ENCODE peak calls at places on chromosomes 5 and 9, in eight cellular contexts. One of them, this sample, is unnamed.

GRCh38 chr5:73499187-73499586 is 945 bp downstream of the BTF3 start:
- DNase-seq in A549: no peak
- DNase-seq in GM12878: no peak
- DNase-seq in H1: no peak
- DNase-seq in IMR-90: no peak
- DNase-seq in WTC11: no peak
- DNase-seq in HepG2: no peak
- DNase-seq in K562: no peak
- DNase-seq in this sample: no peak

GRCh38 chr9:133791069-133791468 is 52.9 kb upstream of the SARDH start:
- DNase-seq in A549: no peak
- DNase-seq in GM12878: no peak
- DNase-seq in H1: no peak
- DNase-seq in IMR-90: no peak
- DNase-seq in WTC11: no peak
- DNase-seq in HepG2: no peak
- DNase-seq in K562: no peak
- DNase-seq in this sample: no peak

GRCh38 chr5:57504357-57504756 is 21.7 kb upstream of the ACTBL2 start:
- DNase-seq in A549: no peak
- DNase-seq in GM12878: no peak
- DNase-seq in H1: no peak
- DNase-seq in IMR-90: peak; percentile 56
- DNase-seq in WTC11: no peak
- DNase-seq in HepG2: no peak
- DNase-seq in K562: no peak
- DNase-seq in this sample: no peak

GRCh38 chr5:174491761-174492350 is 232.5 kb upstream of the MSX2 start:
- DNase-seq in A549: no peak
- DNase-seq in GM12878: no peak
- DNase-seq in H1: no peak
- DNase-seq in IMR-90: no peak
- DNase-seq in WTC11: no peak
- DNase-seq in HepG2: no peak
- DNase-seq in K562: no peak
- DNase-seq in this sample: no peak

GRCh38 chr5:17169507-17169906 is 47.9 kb upstream of the BASP1 start:
- DNase-seq in A549: no peak
- DNase-seq in GM12878: no peak
- DNase-seq in H1: no peak
- DNase-seq in IMR-90: peak; percentile 92
- DNase-seq in WTC11: no peak
- DNase-seq in HepG2: peak; percentile 50
- DNase-seq in K562: no peak
- DNase-seq in this sample: no peak

GRCh38 chr9:69485466-69485865 is 160.5 kb downstream of the ENTREP1 start:
- DNase-seq in A549: no peak
- DNase-seq in GM12878: no peak
- DNase-seq in H1: no peak
- DNase-seq in IMR-90: no peak
- DNase-seq in WTC11: no peak
- DNase-seq in HepG2: no peak
- DNase-seq in K562: no peak
- DNase-seq in this sample: no peak

GRCh38 chr5:36666986-36667385 is 60.6 kb downstream of the SLC1A3 start:
- DNase-seq in A549: no peak
- DNase-seq in GM12878: no peak
- DNase-seq in H1: no peak
- DNase-seq in IMR-90: no peak
- DNase-seq in WTC11: no peak
- DNase-seq in HepG2: no peak
- DNase-seq in K562: no peak
- DNase-seq in this sample: no peak

GRCh38 chr5:149729150-149729549 is 960 bp upstream of the PPARGC1B start:
- DNase-seq in A549: no peak
- DNase-seq in GM12878: no peak
- DNase-seq in H1: no peak
- DNase-seq in IMR-90: no peak
- DNase-seq in WTC11: no peak
- DNase-seq in HepG2: no peak
- DNase-seq in K562: no peak
- DNase-seq in this sample: no peak

GRCh38 chr5:39948867-39949468 is 524.2 kb upstream of the DAB2 start:
- DNase-seq in A549: peak; percentile 26
- DNase-seq in GM12878: peak; percentile 7
- DNase-seq in H1: no peak
- DNase-seq in IMR-90: peak; percentile 76
- DNase-seq in WTC11: peak; percentile 14
- DNase-seq in HepG2: peak; percentile 68
- DNase-seq in K562: peak; percentile 50
- DNase-seq in this sample: peak; percentile 30

GRCh38 chr5:90803376-90803775 is 244.8 kb downstream of the ADGRV1 start:
- DNase-seq in A549: peak; percentile 13
- DNase-seq in GM12878: no peak
- DNase-seq in H1: no peak
- DNase-seq in IMR-90: no peak
- DNase-seq in WTC11: no peak
- DNase-seq in HepG2: no peak
- DNase-seq in K562: no peak
- DNase-seq in this sample: no peak

GRCh38 chr9:128027166-128027539 is 40.0 kb downstream of the NAIF1 start:
- DNase-seq in A549: no peak
- DNase-seq in GM12878: no peak
- DNase-seq in H1: no peak
- DNase-seq in IMR-90: no peak
- DNase-seq in WTC11: no peak
- DNase-seq in HepG2: no peak
- DNase-seq in K562: no peak
- DNase-seq in this sample: no peak

GRCh38 chr5:7245401-7245800 is 150.5 kb upstream of the ADCY2 start:
- DNase-seq in A549: no peak
- DNase-seq in GM12878: no peak
- DNase-seq in H1: no peak
- DNase-seq in IMR-90: no peak
- DNase-seq in WTC11: no peak
- DNase-seq in HepG2: no peak
- DNase-seq in K562: no peak
- DNase-seq in this sample: no peak

GRCh38 chr9:123998970-123999621 is 12.5 kb upstream of the LHX2 start:
- DNase-seq in A549: no peak
- DNase-seq in GM12878: no peak
- DNase-seq in H1: peak; percentile 69
- DNase-seq in IMR-90: no peak
- DNase-seq in WTC11: peak; percentile 38
- DNase-seq in HepG2: no peak
- DNase-seq in K562: no peak
- DNase-seq in this sample: peak; percentile 60

GRCh38 chr9:132125944-132126720 is 35.7 kb upstream of the NTNG2 start:
- DNase-seq in A549: no peak
- DNase-seq in GM12878: no peak
- DNase-seq in H1: no peak
- DNase-seq in IMR-90: no peak
- DNase-seq in WTC11: no peak
- DNase-seq in HepG2: no peak
- DNase-seq in K562: no peak
- DNase-seq in this sample: no peak

GRCh38 chr9:132116583-132116982 is 36.9 kb upstream of the MED27 start:
- DNase-seq in A549: no peak
- DNase-seq in GM12878: no peak
- DNase-seq in H1: no peak
- DNase-seq in IMR-90: no peak
- DNase-seq in WTC11: no peak
- DNase-seq in HepG2: no peak
- DNase-seq in K562: no peak
- DNase-seq in this sample: no peak

GRCh38 chr9:132124800-132125199 is 37.1 kb upstream of the NTNG2 start:
- DNase-seq in A549: no peak
- DNase-seq in GM12878: no peak
- DNase-seq in H1: no peak
- DNase-seq in IMR-90: no peak
- DNase-seq in WTC11: no peak
- DNase-seq in HepG2: no peak
- DNase-seq in K562: no peak
- DNase-seq in this sample: no peak

GRCh38 chr9:132125361-132125760 is 36.5 kb upstream of the NTNG2 start:
- DNase-seq in A549: no peak
- DNase-seq in GM12878: no peak
- DNase-seq in H1: peak; percentile 60
- DNase-seq in IMR-90: no peak
- DNase-seq in WTC11: peak; percentile 66
- DNase-seq in HepG2: no peak
- DNase-seq in K562: no peak
- DNase-seq in this sample: no peak

DNA sequence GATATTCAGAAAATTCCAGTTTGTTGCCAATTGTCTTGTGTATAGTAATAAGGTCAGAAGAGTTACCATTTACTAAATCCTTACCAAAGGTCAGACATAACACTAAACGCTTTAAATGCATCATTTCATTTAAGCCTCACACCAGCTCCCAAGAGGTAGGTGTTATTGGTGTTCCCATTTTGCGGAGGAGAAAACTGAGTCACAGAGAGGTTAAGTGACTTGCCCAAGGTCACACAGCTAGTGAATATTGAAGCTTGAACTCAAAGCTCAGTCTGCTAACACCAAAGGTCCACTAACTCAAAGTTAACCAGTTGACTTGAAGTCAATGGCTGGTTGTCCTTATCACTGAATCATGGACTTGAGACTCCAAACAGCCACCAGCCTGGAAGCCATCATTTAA is 40.8 kb upstream of the NTNG2 start:
- DNase-seq in A549: no peak
- DNase-seq in GM12878: no peak
- DNase-seq in H1: no peak
- DNase-seq in IMR-90: no peak
- DNase-seq in WTC11: no peak
- DNase-seq in HepG2: no peak
- DNase-seq in K562: no peak
- DNase-seq in this sample: no peak
- TF ChIP-seq USF2 in A549: no peak
- TF ChIP-seq USF2 in GM12878: no peak
- TF ChIP-seq USF2 in H1: no peak
- TF ChIP-seq USF2 in IMR-90: no peak
- TF ChIP-seq USF2 in WTC11: no peak
- TF ChIP-seq USF2 in HepG2: no peak
- TF ChIP-seq USF2 in K562: no peak
- TF ChIP-seq USF2 in this sample: no peak

GRCh38 chr5:103617913-103618312 is 55.3 kb upstream of the NUDT12 start:
- DNase-seq in A549: no peak
- DNase-seq in GM12878: no peak
- DNase-seq in H1: no peak
- DNase-seq in IMR-90: no peak
- DNase-seq in WTC11: no peak
- DNase-seq in HepG2: no peak
- DNase-seq in K562: no peak
- DNase-seq in this sample: no peak
- TF ChIP-seq USF2 in A549: no peak
- TF ChIP-seq USF2 in GM12878: no peak
- TF ChIP-seq USF2 in H1: no peak
- TF ChIP-seq USF2 in IMR-90: no peak
- TF ChIP-seq USF2 in WTC11: no peak
- TF ChIP-seq USF2 in HepG2: no peak
- TF ChIP-seq USF2 in K562: no peak
- TF ChIP-seq USF2 in this sample: no peak

GRCh38 chr9:113650207-113651131 is 186.9 kb downstream of the RGS3 start:
- DNase-seq in A549: peak; percentile 69
- DNase-seq in GM12878: no peak
- DNase-seq in H1: no peak
- DNase-seq in IMR-90: peak; percentile 88
- DNase-seq in WTC11: peak; percentile 45
- DNase-seq in HepG2: peak; percentile 94
- DNase-seq in K562: no peak
- DNase-seq in this sample: no peak
- TF ChIP-seq USF2 in A549: no peak
- TF ChIP-seq USF2 in GM12878: no peak
- TF ChIP-seq USF2 in H1: no peak
- TF ChIP-seq USF2 in IMR-90: no peak
- TF ChIP-seq USF2 in WTC11: no peak
- TF ChIP-seq USF2 in HepG2: no peak
- TF ChIP-seq USF2 in K562: no peak
- TF ChIP-seq USF2 in this sample: no peak

GRCh38 chr9:91258448-91258847 is 103.3 kb downstream of the AUH start:
- DNase-seq in A549: no peak
- DNase-seq in GM12878: no peak
- DNase-seq in H1: no peak
- DNase-seq in IMR-90: no peak
- DNase-seq in WTC11: no peak
- DNase-seq in HepG2: no peak
- DNase-seq in K562: no peak
- DNase-seq in this sample: no peak

GRCh38 chr9:91256235-91256634 is 105.5 kb downstream of the AUH start:
- DNase-seq in A549: no peak
- DNase-seq in GM12878: no peak
- DNase-seq in H1: no peak
- DNase-seq in IMR-90: no peak
- DNase-seq in WTC11: no peak
- DNase-seq in HepG2: no peak
- DNase-seq in K562: no peak
- DNase-seq in this sample: no peak

GRCh38 chr9:91255327-91255726 is 106.4 kb downstream of the AUH start:
- DNase-seq in A549: no peak
- DNase-seq in GM12878: no peak
- DNase-seq in H1: no peak
- DNase-seq in IMR-90: peak; percentile 91
- DNase-seq in WTC11: no peak
- DNase-seq in HepG2: no peak
- DNase-seq in K562: no peak
- DNase-seq in this sample: no peak

GRCh38 chr9:91261417-91261816 is 100.3 kb downstream of the AUH start:
- DNase-seq in A549: no peak
- DNase-seq in GM12878: no peak
- DNase-seq in H1: no peak
- DNase-seq in IMR-90: no peak
- DNase-seq in WTC11: no peak
- DNase-seq in HepG2: no peak
- DNase-seq in K562: no peak
- DNase-seq in this sample: no peak

GRCh38 chr9:91259162-91259561 is 102.6 kb downstream of the AUH start:
- DNase-seq in A549: no peak
- DNase-seq in GM12878: no peak
- DNase-seq in H1: no peak
- DNase-seq in IMR-90: no peak
- DNase-seq in WTC11: no peak
- DNase-seq in HepG2: no peak
- DNase-seq in K562: no peak
- DNase-seq in this sample: no peak
- TF ChIP-seq USF2 in A549: no peak
- TF ChIP-seq USF2 in GM12878: no peak
- TF ChIP-seq USF2 in H1: no peak
- TF ChIP-seq USF2 in IMR-90: no peak
- TF ChIP-seq USF2 in WTC11: no peak
- TF ChIP-seq USF2 in HepG2: no peak
- TF ChIP-seq USF2 in K562: no peak
- TF ChIP-seq USF2 in this sample: no peak

GRCh38 chr5:164027738-164028137 is 522.3 kb downstream of the MAT2B start:
- DNase-seq in A549: no peak
- DNase-seq in GM12878: no peak
- DNase-seq in H1: no peak
- DNase-seq in IMR-90: peak; percentile 15
- DNase-seq in WTC11: no peak
- DNase-seq in HepG2: no peak
- DNase-seq in K562: no peak
- DNase-seq in this sample: no peak
- TF ChIP-seq USF2 in A549: no peak
- TF ChIP-seq USF2 in GM12878: no peak
- TF ChIP-seq USF2 in H1: no peak
- TF ChIP-seq USF2 in IMR-90: no peak
- TF ChIP-seq USF2 in WTC11: no peak
- TF ChIP-seq USF2 in HepG2: no peak
- TF ChIP-seq USF2 in K562: no peak
- TF ChIP-seq USF2 in this sample: no peak

GRCh38 chr5:105961572-105961971 is 1709.2 kb downstream of the EFNA5 start:
- DNase-seq in A549: no peak
- DNase-seq in GM12878: no peak
- DNase-seq in H1: no peak
- DNase-seq in IMR-90: no peak
- DNase-seq in WTC11: no peak
- DNase-seq in HepG2: no peak
- DNase-seq in K562: no peak
- DNase-seq in this sample: no peak
- TF ChIP-seq USF2 in A549: no peak
- TF ChIP-seq USF2 in GM12878: no peak
- TF ChIP-seq USF2 in H1: no peak
- TF ChIP-seq USF2 in IMR-90: no peak
- TF ChIP-seq USF2 in WTC11: no peak
- TF ChIP-seq USF2 in HepG2: no peak
- TF ChIP-seq USF2 in K562: no peak
- TF ChIP-seq USF2 in this sample: no peak

This sample was measured in SK-N-SH.